ENCODE peak calls at places on chromosomes 13 and 19, in ten cellular contexts. One of them, this sample, is unnamed. For H3K27me3, the result is how much of the 10 kb centered on the place peaks cover.

GRCh38 chr19:56751078-56751489 is 79.5 kb upstream of the ZNF835 start:
- DNase-seq in DND-41: no peak
- DNase-seq in lung: no peak
- DNase-seq in SJCRH30: peak
- DNase-seq in testis: peak
- DNase-seq in left ventricle myocardium inferior: no peak
- DNase-seq in cardiac muscle cell: peak
- DNase-seq in esophagus squamous epithelium: no peak
- DNase-seq in effector memory CD4-positive, alpha-beta T cell: no peak
- DNase-seq in body of pancreas: peak
- DNase-seq in this sample: no peak

GRCh38 chr13:85137516-85137915 is 661.7 kb downstream of the SLITRK6 start:
- DNase-seq in DND-41: no peak
- DNase-seq in lung: no peak
- DNase-seq in SJCRH30: no peak
- DNase-seq in testis: no peak
- DNase-seq in left ventricle myocardium inferior: no peak
- DNase-seq in cardiac muscle cell: no peak
- DNase-seq in esophagus squamous epithelium: no peak
- DNase-seq in effector memory CD4-positive, alpha-beta T cell: no peak
- DNase-seq in body of pancreas: no peak
- DNase-seq in this sample: no peak

GRCh38 chr19:18437481-18438330 is at the start of gene ISYNA1:
- DNase-seq in DND-41: no peak
- DNase-seq in lung: no peak
- DNase-seq in SJCRH30: no peak
- DNase-seq in testis: peak
- DNase-seq in left ventricle myocardium inferior: peak
- DNase-seq in cardiac muscle cell: peak
- DNase-seq in esophagus squamous epithelium: no peak
- DNase-seq in effector memory CD4-positive, alpha-beta T cell: peak
- DNase-seq in body of pancreas: peak
- DNase-seq in this sample: peak

GRCh38 chr19:49119411-49120324 is at the start of gene PPFIA3:
- DNase-seq in DND-41: no peak
- DNase-seq in lung: no peak
- DNase-seq in SJCRH30: peak
- DNase-seq in testis: peak
- DNase-seq in left ventricle myocardium inferior: peak
- DNase-seq in cardiac muscle cell: peak
- DNase-seq in esophagus squamous epithelium: no peak
- DNase-seq in effector memory CD4-positive, alpha-beta T cell: no peak
- DNase-seq in body of pancreas: peak
- DNase-seq in this sample: no peak

GRCh38 chr13:95553614-95554385 is 1.3 kb downstream of the CLDN10 start:
- DNase-seq in DND-41: no peak
- DNase-seq in lung: no peak
- DNase-seq in SJCRH30: no peak
- DNase-seq in testis: no peak
- DNase-seq in left ventricle myocardium inferior: no peak
- DNase-seq in cardiac muscle cell: peak
- DNase-seq in esophagus squamous epithelium: no peak
- DNase-seq in effector memory CD4-positive, alpha-beta T cell: no peak
- DNase-seq in body of pancreas: peak
- DNase-seq in this sample: no peak

GRCh38 chr19:29014857-29015436 is 198.0 kb downstream of the UQCRFS1 start:
- DNase-seq in DND-41: no peak
- DNase-seq in lung: no peak
- DNase-seq in SJCRH30: no peak
- DNase-seq in testis: no peak
- DNase-seq in left ventricle myocardium inferior: no peak
- DNase-seq in cardiac muscle cell: no peak
- DNase-seq in esophagus squamous epithelium: no peak
- DNase-seq in effector memory CD4-positive, alpha-beta T cell: no peak
- DNase-seq in body of pancreas: no peak
- DNase-seq in this sample: no peak

GRCh38 chr19:47518139-47518538 is 3.3 kb upstream of the NAPA start:
- DNase-seq in DND-41: peak
- DNase-seq in lung: no peak
- DNase-seq in SJCRH30: peak
- DNase-seq in testis: no peak
- DNase-seq in left ventricle myocardium inferior: no peak
- DNase-seq in cardiac muscle cell: no peak
- DNase-seq in esophagus squamous epithelium: no peak
- DNase-seq in effector memory CD4-positive, alpha-beta T cell: no peak
- DNase-seq in body of pancreas: no peak
- DNase-seq in this sample: no peak

GRCh38 chr13:37127706-37128241 is 22.3 kb upstream of the CSNK1A1L start:
- DNase-seq in DND-41: no peak
- DNase-seq in lung: no peak
- DNase-seq in SJCRH30: peak
- DNase-seq in testis: no peak
- DNase-seq in left ventricle myocardium inferior: no peak
- DNase-seq in cardiac muscle cell: peak
- DNase-seq in esophagus squamous epithelium: no peak
- DNase-seq in effector memory CD4-positive, alpha-beta T cell: no peak
- DNase-seq in body of pancreas: no peak
- DNase-seq in this sample: no peak

GRCh38 chr13:108214511-108215383 is 589 bp downstream of the LIG4 start:
- DNase-seq in DND-41: peak
- DNase-seq in lung: no peak
- DNase-seq in SJCRH30: no peak
- DNase-seq in testis: peak
- DNase-seq in left ventricle myocardium inferior: no peak
- DNase-seq in cardiac muscle cell: no peak
- DNase-seq in esophagus squamous epithelium: peak
- DNase-seq in effector memory CD4-positive, alpha-beta T cell: no peak
- DNase-seq in body of pancreas: peak
- DNase-seq in this sample: no peak

GRCh38 chr13:108215428-108215827 is at the start of gene LIG4:
- DNase-seq in DND-41: peak
- DNase-seq in lung: peak
- DNase-seq in SJCRH30: peak
- DNase-seq in testis: peak
- DNase-seq in left ventricle myocardium inferior: peak
- DNase-seq in cardiac muscle cell: peak
- DNase-seq in esophagus squamous epithelium: peak
- DNase-seq in effector memory CD4-positive, alpha-beta T cell: peak
- DNase-seq in body of pancreas: peak
- DNase-seq in this sample: peak

GRCh38 chr13:108218044-108218974 is at the start of gene ABHD13:
- DNase-seq in DND-41: peak
- DNase-seq in lung: peak
- DNase-seq in SJCRH30: peak
- DNase-seq in testis: peak
- DNase-seq in left ventricle myocardium inferior: peak
- DNase-seq in cardiac muscle cell: peak
- DNase-seq in esophagus squamous epithelium: peak
- DNase-seq in effector memory CD4-positive, alpha-beta T cell: peak
- DNase-seq in body of pancreas: peak
- DNase-seq in this sample: peak

GRCh38 chr13:108212901-108213300 is 2.4 kb downstream of the LIG4 start:
- DNase-seq in DND-41: peak
- DNase-seq in lung: no peak
- DNase-seq in SJCRH30: no peak
- DNase-seq in testis: no peak
- DNase-seq in left ventricle myocardium inferior: no peak
- DNase-seq in cardiac muscle cell: no peak
- DNase-seq in esophagus squamous epithelium: no peak
- DNase-seq in effector memory CD4-positive, alpha-beta T cell: no peak
- DNase-seq in body of pancreas: no peak
- DNase-seq in this sample: no peak

DNA sequence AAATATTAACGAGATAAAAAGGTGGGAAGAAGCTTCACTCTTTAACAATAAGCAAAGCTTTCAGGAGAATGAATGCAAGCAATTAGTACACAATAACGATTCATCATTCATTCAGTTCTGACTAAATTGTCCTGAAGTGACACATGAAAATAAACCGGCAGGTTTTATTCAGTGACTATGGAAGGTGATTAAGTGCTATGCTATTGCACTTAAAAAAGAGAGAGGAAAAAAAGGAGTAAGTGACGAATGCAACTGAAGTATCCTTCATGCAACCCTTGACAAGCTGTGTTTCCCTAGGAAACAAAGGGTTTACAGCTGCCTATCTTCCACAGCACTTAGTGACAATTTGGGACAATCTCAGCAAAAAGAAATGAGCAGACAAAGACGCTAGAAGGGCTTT is 1.4 kb downstream of the LIG4 start:
- DNase-seq in DND-41: no peak
- DNase-seq in lung: no peak
- DNase-seq in SJCRH30: no peak
- DNase-seq in testis: no peak
- DNase-seq in left ventricle myocardium inferior: no peak
- DNase-seq in cardiac muscle cell: no peak
- DNase-seq in esophagus squamous epithelium: no peak
- DNase-seq in effector memory CD4-positive, alpha-beta T cell: no peak
- DNase-seq in body of pancreas: no peak
- DNase-seq in this sample: no peak
- H3K4me3 ChIP-seq in DND-41: no peak
- H3K4me3 ChIP-seq in lung: no peak
- H3K4me3 ChIP-seq in SJCRH30: no peak
- H3K4me3 ChIP-seq in testis: no peak
- H3K4me3 ChIP-seq in left ventricle myocardium inferior: peak
- H3K4me3 ChIP-seq in cardiac muscle cell: peak
- H3K4me3 ChIP-seq in esophagus squamous epithelium: no peak
- H3K4me3 ChIP-seq in effector memory CD4-positive, alpha-beta T cell: no peak
- H3K4me3 ChIP-seq in body of pancreas: no peak
- H3K4me3 ChIP-seq in this sample: no peak

DNA sequence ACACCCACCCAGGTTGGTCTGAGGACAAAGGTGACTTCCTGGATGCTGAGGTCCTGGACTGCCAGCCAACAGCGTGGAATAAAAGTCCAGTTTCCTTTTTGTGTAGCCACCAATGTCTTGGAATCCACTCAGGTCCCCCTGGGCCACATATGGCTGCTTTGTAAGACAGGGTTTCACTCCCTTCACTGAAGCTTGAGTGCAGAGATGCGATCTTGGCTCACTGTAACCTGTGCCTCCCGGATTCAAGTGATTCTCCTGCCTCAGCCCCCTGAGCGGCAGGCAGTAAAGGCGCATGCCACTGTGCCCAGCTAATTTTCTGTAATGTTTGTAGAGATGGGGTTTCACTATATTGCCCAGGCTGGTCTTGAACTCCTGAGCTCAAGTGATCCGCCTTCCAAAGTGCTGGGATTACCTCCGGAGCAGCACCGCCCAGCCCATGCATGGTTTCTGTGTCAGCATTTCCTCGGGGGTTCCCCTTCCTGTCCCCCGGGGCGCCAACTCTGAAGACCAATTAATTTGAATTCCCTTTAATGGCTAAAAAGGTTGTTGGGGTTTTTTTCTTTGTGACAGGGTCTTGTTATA is 17.5 kb downstream of the KANK2 start:
- DNase-seq in DND-41: no peak
- DNase-seq in lung: no peak
- DNase-seq in SJCRH30: no peak
- DNase-seq in testis: no peak
- DNase-seq in left ventricle myocardium inferior: no peak
- DNase-seq in cardiac muscle cell: no peak
- DNase-seq in esophagus squamous epithelium: no peak
- DNase-seq in effector memory CD4-positive, alpha-beta T cell: no peak
- DNase-seq in body of pancreas: no peak
- DNase-seq in this sample: no peak
- H3K27ac ChIP-seq in DND-41: no peak
- H3K27ac ChIP-seq in lung: peak
- H3K27ac ChIP-seq in SJCRH30: no peak
- H3K27ac ChIP-seq in testis: peak
- H3K27ac ChIP-seq in left ventricle myocardium inferior: peak
- H3K27ac ChIP-seq in cardiac muscle cell: no peak
- H3K27ac ChIP-seq in esophagus squamous epithelium: peak
- H3K27ac ChIP-seq in effector memory CD4-positive, alpha-beta T cell: no peak
- H3K27ac ChIP-seq in body of pancreas: no peak
- H3K27ac ChIP-seq in this sample: no peak

GRCh38 chr13:27967736-27968315 is 1.3 kb downstream of the CDX2 start:
- DNase-seq in DND-41: no peak
- DNase-seq in lung: no peak
- DNase-seq in SJCRH30: no peak
- DNase-seq in testis: no peak
- DNase-seq in left ventricle myocardium inferior: no peak
- DNase-seq in cardiac muscle cell: no peak
- DNase-seq in esophagus squamous epithelium: no peak
- DNase-seq in effector memory CD4-positive, alpha-beta T cell: no peak
- DNase-seq in body of pancreas: peak
- DNase-seq in this sample: no peak

GRCh38 chr13:27968316-27969072 is 621 bp downstream of the CDX2 start:
- DNase-seq in DND-41: no peak
- DNase-seq in lung: no peak
- DNase-seq in SJCRH30: no peak
- DNase-seq in testis: no peak
- DNase-seq in left ventricle myocardium inferior: no peak
- DNase-seq in cardiac muscle cell: no peak
- DNase-seq in esophagus squamous epithelium: no peak
- DNase-seq in effector memory CD4-positive, alpha-beta T cell: no peak
- DNase-seq in body of pancreas: peak
- DNase-seq in this sample: no peak

GRCh38 chr13:27970382-27971235 is 1.5 kb upstream of the CDX2 start:
- DNase-seq in DND-41: no peak
- DNase-seq in lung: no peak
- DNase-seq in SJCRH30: no peak
- DNase-seq in testis: no peak
- DNase-seq in left ventricle myocardium inferior: no peak
- DNase-seq in cardiac muscle cell: no peak
- DNase-seq in esophagus squamous epithelium: no peak
- DNase-seq in effector memory CD4-positive, alpha-beta T cell: no peak
- DNase-seq in body of pancreas: no peak
- DNase-seq in this sample: no peak

GRCh38 chr13:27969866-27970229 is 733 bp upstream of the CDX2 start:
- DNase-seq in DND-41: no peak
- DNase-seq in lung: no peak
- DNase-seq in SJCRH30: no peak
- DNase-seq in testis: no peak
- DNase-seq in left ventricle myocardium inferior: no peak
- DNase-seq in cardiac muscle cell: no peak
- DNase-seq in esophagus squamous epithelium: no peak
- DNase-seq in effector memory CD4-positive, alpha-beta T cell: no peak
- DNase-seq in body of pancreas: no peak
- DNase-seq in this sample: no peak

GRCh38 chr13:27969073-27969865 is at the start of gene CDX2:
- DNase-seq in DND-41: no peak
- DNase-seq in lung: no peak
- DNase-seq in SJCRH30: no peak
- DNase-seq in testis: no peak
- DNase-seq in left ventricle myocardium inferior: no peak
- DNase-seq in cardiac muscle cell: no peak
- DNase-seq in esophagus squamous epithelium: no peak
- DNase-seq in effector memory CD4-positive, alpha-beta T cell: no peak
- DNase-seq in body of pancreas: peak
- DNase-seq in this sample: no peak
- H3K27me3 ChIP-seq in DND-41: under half
- H3K27me3 ChIP-seq in lung: under half
- H3K27me3 ChIP-seq in SJCRH30: under half
- H3K27me3 ChIP-seq in testis: under half
- H3K27me3 ChIP-seq in left ventricle myocardium inferior: half or more
- H3K27me3 ChIP-seq in cardiac muscle cell: half or more
- H3K27me3 ChIP-seq in esophagus squamous epithelium: half or more
- H3K27me3 ChIP-seq in effector memory CD4-positive, alpha-beta T cell: under half
- H3K27me3 ChIP-seq in body of pancreas: under half
- H3K27me3 ChIP-seq in this sample: under half

DNA sequence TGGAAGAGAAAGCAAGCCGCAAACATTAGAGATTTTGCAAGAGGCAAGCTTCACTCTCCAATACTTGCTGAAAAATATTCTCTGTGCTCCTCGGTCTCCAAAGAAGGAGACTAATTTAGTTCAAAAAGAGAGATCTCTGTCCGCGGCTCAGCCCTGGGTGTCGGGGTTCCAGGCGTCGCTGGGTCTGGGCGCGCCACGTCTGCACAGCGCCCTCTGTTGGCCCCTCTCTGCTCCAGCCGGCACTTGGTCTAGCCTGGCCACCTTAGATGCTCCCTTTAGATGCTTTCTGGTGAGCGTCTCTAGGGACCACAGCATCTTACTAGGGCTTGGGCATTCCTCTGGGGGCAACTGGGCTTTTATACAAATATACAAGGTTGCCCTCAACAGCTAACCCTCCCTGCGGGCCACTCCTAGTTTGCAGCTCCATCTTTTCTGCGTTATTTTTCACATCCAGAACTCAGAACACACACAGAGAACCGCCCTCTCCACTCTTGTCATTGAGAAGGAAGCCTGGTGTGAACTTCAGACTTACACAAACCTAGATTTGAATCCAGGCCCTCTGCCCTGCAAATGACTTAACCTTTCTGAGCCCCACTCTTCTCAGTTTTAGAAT is 78.3 kb downstream of the CYSLTR2 start:
- DNase-seq in DND-41: no peak
- DNase-seq in lung: no peak
- DNase-seq in SJCRH30: peak
- DNase-seq in testis: peak
- DNase-seq in left ventricle myocardium inferior: peak
- DNase-seq in cardiac muscle cell: peak
- DNase-seq in esophagus squamous epithelium: no peak
- DNase-seq in effector memory CD4-positive, alpha-beta T cell: peak
- DNase-seq in body of pancreas: peak
- DNase-seq in this sample: peak
- H3K4me3 ChIP-seq in DND-41: no peak
- H3K4me3 ChIP-seq in lung: no peak
- H3K4me3 ChIP-seq in SJCRH30: no peak
- H3K4me3 ChIP-seq in testis: no peak
- H3K4me3 ChIP-seq in left ventricle myocardium inferior: peak
- H3K4me3 ChIP-seq in cardiac muscle cell: no peak
- H3K4me3 ChIP-seq in esophagus squamous epithelium: no peak
- H3K4me3 ChIP-seq in effector memory CD4-positive, alpha-beta T cell: peak
- H3K4me3 ChIP-seq in body of pancreas: no peak
- H3K4me3 ChIP-seq in this sample: no peak